ENCODE peak calls at places on chromosomes 16 and 17, in six cellular contexts. D is left ventricle myocardium inferior; F is endothelial cell; L is CD8-positive, alpha-beta T cell; O is Peyer's patch; T is psoas muscle. G is an unnamed sample.

GRCh38 chr16:47731252-47731651 is 270.1 kb downstream of the PHKB start:
- DNase-seq in D (no peak), L (no peak), T (no peak), F (no peak), O (no peak), G (no peak)

GRCh38 chr17:67098022-67098421 is 53.7 kb downstream of the CACNG1 start:
- DNase-seq in T (no peak), O (no peak), F (no peak), D (no peak), L (no peak), G (no peak)

GRCh38 chr17:27473748-27474609 is 17.7 kb downstream of the KSR1 start:
- DNase-seq in L (peak), T (no peak), O (peak), D (peak), F (no peak), G (no peak)

GRCh38 chr16:53632526-53632925 is 71.1 kb downstream of the RPGRIP1L start:
- DNase-seq in F (no peak), D (no peak), T (no peak), L (no peak), O (no peak), G (no peak)

GRCh38 chr17:48187867-48188608 is 80.5 kb downstream of the SNX11 start:
- DNase-seq in O (no peak), D (no peak), L (no peak), T (no peak), F (no peak), G (no peak)

GRCh38 chr16:88619859-88620655 is 18.3 kb upstream of the IL17C start:
- DNase-seq in F (no peak), O (peak), T (no peak), D (no peak), L (peak), G (no peak)

GRCh38 chr16:21524068-21524751 is 75.2 kb upstream of the METTL9 start:
- DNase-seq in T (peak), L (no peak), D (no peak), F (no peak), O (no peak), G (no peak)

GRCh38 chr17:46020023-46020735 is 21.1 kb downstream of the STH start:
- DNase-seq in T (no peak), L (peak), F (no peak), D (no peak), O (peak), G (no peak)

GRCh38 chr17:43193251-43193650 is 18.4 kb upstream of the TMEM106A start:
- DNase-seq in L (no peak), T (no peak), O (no peak), F (no peak), D (no peak), G (no peak)

GRCh38 chr17:30336369-30337171 is 2.7 kb upstream of the TMIGD1 start:
- DNase-seq in T (no peak), F (peak), D (no peak), L (peak), O (peak), G (peak)

GRCh38 chr17:21042434-21043295 is at the start of gene USP22:
- DNase-seq in L (peak), D (no peak), T (no peak), O (peak), F (peak), G (peak)

GRCh38 chr16:87621976-87622713 is 19.8 kb downstream of the JPH3 start:
- DNase-seq in T (no peak), F (no peak), O (no peak), L (no peak), D (no peak), G (no peak)

GRCh38 chr17:77898521-77899434 is 59.7 kb upstream of the TNRC6C start:
- DNase-seq in O (peak), L (no peak), F (no peak), T (peak), D (no peak), G (no peak)

GRCh38 chr16:71367243-71367976 is 8.9 kb downstream of the CALB2 start:
- DNase-seq in F (peak), T (peak), O (peak), L (no peak), D (no peak), G (peak)

GRCh38 chr16:89999831-90000574 is 19.3 kb downstream of the DBNDD1 start:
- DNase-seq in L (no peak), O (peak), D (no peak), F (no peak), T (peak), G (no peak)
- TF ChIP-seq CTCF in L (no peak), O (no peak), D (no peak), F (no peak), T (no peak), G (no peak)

GRCh38 chr16:12837344-12837743 is 33.7 kb upstream of the CPPED1 start:
- DNase-seq in L (no peak), T (no peak), O (no peak), F (no peak), D (no peak), G (no peak)

GRCh38 chr16:12829096-12829888 is 25.6 kb upstream of the CPPED1 start:
- DNase-seq in O (no peak), F (no peak), L (no peak), D (no peak), T (no peak), G (no peak)

GRCh38 chr16:12837756-12838155 is 34.1 kb upstream of the CPPED1 start:
- DNase-seq in O (no peak), D (no peak), L (no peak), T (no peak), F (no peak), G (no peak)

GRCh38 chr16:12833939-12834338 is 30.3 kb upstream of the CPPED1 start:
- DNase-seq in O (no peak), F (no peak), D (no peak), T (no peak), L (no peak), G (peak)
- TF ChIP-seq CTCF in O (no peak), F (no peak), D (no peak), T (no peak), L (no peak), G (no peak)

GRCh38 chr16:24778676-24779075 is 49.2 kb downstream of the TNRC6A start:
- DNase-seq in L (no peak), F (no peak), O (no peak), D (no peak), T (no peak), G (no peak)
- TF ChIP-seq CTCF in L (no peak), F (no peak), O (no peak), D (no peak), T (no peak), G (no peak)

DNA sequence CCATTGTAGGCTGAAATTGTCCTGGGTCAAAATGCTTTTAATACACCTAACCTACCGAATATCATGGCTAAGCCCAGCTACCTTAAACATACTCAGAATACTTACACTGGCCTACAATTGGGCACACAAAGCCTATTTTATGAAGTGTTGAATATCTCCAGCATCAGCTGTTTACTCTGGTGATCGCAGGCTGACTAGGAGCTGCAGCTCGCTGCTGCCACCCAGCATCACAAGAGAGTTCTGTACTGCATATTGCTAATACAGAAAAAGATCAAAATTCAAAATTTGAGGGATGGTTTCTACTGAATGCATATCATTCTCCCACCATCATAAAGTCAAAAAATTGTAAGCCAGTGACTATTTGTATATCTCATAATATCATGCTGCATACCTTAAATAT is 55.3 kb downstream of the ULK2 start:
- DNase-seq in F (no peak), T (no peak), O (no peak), L (no peak), D (no peak), G (no peak)
- TF ChIP-seq CTCF in F (no peak), T (no peak), O (no peak), L (no peak), D (no peak), G (no peak)

G was measured in nephron progenitor cell.